ENCODE peak calls at places on chromosomes 5 and 9, in four cellular contexts. T is stomach, B is Calu3, O is fibroblast of villous mesenchyme. W is an unnamed sample.

GRCh38 chr9:118510711-118511110 is 806.5 kb downstream of the TLR4 start:
- DNase-seq in T (no peak), B (no peak), O (no peak), W (no peak)

GRCh38 chr5:10913846-10914245 is 152.8 kb upstream of the DAP start:
- DNase-seq in T (no peak), B (peak; percentile 35), O (peak; percentile 89), W (no peak)

GRCh38 chr9:16023466-16023865 is 470.6 kb downstream of the CCDC171 start:
- DNase-seq in T (no peak), B (no peak), O (no peak), W (no peak)

GRCh38 chr9:69009708-69010107 is 4.2 kb downstream of the PRKACG start:
- DNase-seq in T (no peak), B (no peak), O (no peak), W (no peak)

GRCh38 chr5:172454355-172455086 is at the start of gene SH3PXD2B:
- DNase-seq in T (peak; percentile 63), B (peak; percentile 85), O (peak; percentile 67), W (no peak)

GRCh38 chr5:24401767-24402166 is 243.0 kb downstream of the CDH10 start:
- DNase-seq in T (no peak), B (no peak), O (no peak), W (no peak)

GRCh38 chr5:117681431-117681830 is 1106.8 kb upstream of the SEMA6A start:
- DNase-seq in T (no peak), B (no peak), O (no peak), W (no peak)

GRCh38 chr9:134192311-134192950 is 28.1 kb upstream of the RNU6ATAC start:
- DNase-seq in T (no peak), B (no peak), O (no peak), W (no peak)

GRCh38 chr9:136991993-136992818 is at the start of gene PAXX:
- DNase-seq in T (peak; percentile 94), B (peak; percentile 93), O (peak; percentile 94), W (peak; percentile 97)

GRCh38 chr9:138065287-138065686 is 187.7 kb downstream of the CACNA1B start:
- DNase-seq in T (no peak), B (no peak), O (no peak), W (no peak)

GRCh38 chr9:7103382-7104170 is 345.8 kb downstream of the KDM4C start:
- DNase-seq in T (no peak), B (no peak), O (peak; percentile 59), W (no peak)

GRCh38 chr5:149053027-149053705 is 9.7 kb downstream of the SH3TC2 start:
- DNase-seq in T (no peak), B (no peak), O (no peak), W (no peak)

GRCh38 chr5:120507197-120507596 is 43.1 kb downstream of the PRR16 start:
- DNase-seq in T (no peak), B (no peak), O (no peak), W (no peak)

GRCh38 chr9:91746904-91747303 is 203.1 kb downstream of the ROR2 start:
- DNase-seq in T (no peak), B (no peak), O (peak; percentile 88), W (no peak)

GRCh38 chr9:94821098-94821930 is 94.8 kb downstream of the AOPEP start:
- DNase-seq in T (no peak), B (no peak), O (no peak), W (no peak)

GRCh38 chr9:125842215-125842614 is 95.0 kb downstream of the PBX3 start:
- DNase-seq in T (no peak), B (no peak), O (no peak), W (no peak)

GRCh38 chr9:115531410-115532130 is 413.6 kb upstream of the TNC start:
- DNase-seq in T (no peak), B (no peak), O (peak; percentile 45), W (no peak)

GRCh38 chr5:3323144-3323543 is 272.5 kb upstream of the IRX1 start:
- DNase-seq in T (no peak), B (no peak), O (no peak), W (no peak)

GRCh38 chr5:14665949-14666741 is 1.6 kb downstream of the OTULIN start:
- DNase-seq in T (no peak), B (peak; percentile 46), O (peak; percentile 44), W (no peak)

GRCh38 chr9:113695901-113696300 is 180.2 kb upstream of the ZNF618 start:
- DNase-seq in T (no peak), B (no peak), O (no peak), W (no peak)

GRCh38 chr5:61229416-61229815 is 67.1 kb upstream of the SMIM15 start:
- DNase-seq in T (no peak), B (no peak), O (no peak), W (no peak)

GRCh38 chr5:1010181-1010510 is 1.5 kb downstream of the NKD2 start:
- DNase-seq in T (no peak), B (no peak), O (peak; percentile 14), W (peak; percentile 74)
- TF ChIP-seq CTCF in T (no peak), B (no peak), O (peak; percentile 20), W (no peak)

GRCh38 chr9:83199240-83199639 is 136.3 kb upstream of the RASEF start:
- DNase-seq in T (peak; percentile 56), B (peak; percentile 37), O (peak; percentile 36), W (no peak)
- TF ChIP-seq CTCF in T (peak; percentile 51), B (no peak), O (peak; percentile 44), W (peak; percentile 44)

DNA sequence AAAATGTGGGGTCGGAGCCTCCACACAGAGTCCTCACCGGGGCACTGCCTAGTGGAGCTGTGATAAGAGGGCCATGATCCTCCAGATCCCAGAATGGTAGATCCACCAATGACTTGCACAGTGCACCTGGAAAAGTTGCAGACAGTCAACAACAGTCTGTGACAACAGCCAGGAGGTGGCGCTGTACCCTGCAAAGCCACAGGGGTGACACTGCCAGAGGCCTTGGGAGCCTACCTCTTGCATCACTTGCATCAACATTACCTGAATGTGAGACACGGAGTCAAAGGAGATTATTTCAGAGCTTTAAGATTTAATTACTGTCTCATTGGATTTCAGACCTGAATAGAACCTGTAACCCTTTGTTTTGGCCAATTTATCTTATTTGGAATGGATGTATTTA is 614.1 kb upstream of the CDH9 start:
- DNase-seq in T (no peak), B (no peak), O (no peak), W (no peak)
- TF ChIP-seq CTCF in T (no peak), B (no peak), O (no peak), W (no peak)

GRCh38 chr5:115838885-115839518 is 2.4 kb downstream of the ATG12 start:
- DNase-seq in T (no peak), B (no peak), O (peak; percentile 57), W (no peak)
- TF ChIP-seq CTCF in T (peak; percentile 36), B (peak; percentile 28), O (peak; percentile 53), W (peak; percentile 64)

GRCh38 chr5:7597058-7597457 is 201.1 kb downstream of the ADCY2 start:
- DNase-seq in T (peak; percentile 70), B (no peak), O (no peak), W (no peak)

GRCh38 chr5:7589800-7590199 is 193.9 kb downstream of the ADCY2 start:
- DNase-seq in T (no peak), B (no peak), O (no peak), W (no peak)

GRCh38 chr5:7592910-7593309 is 197.0 kb downstream of the ADCY2 start:
- DNase-seq in T (no peak), B (no peak), O (no peak), W (no peak)
- TF ChIP-seq CTCF in T (no peak), B (no peak), O (no peak), W (peak; percentile 19)

GRCh38 chr9:124357591-124358361 is 57.5 kb downstream of the PSMB7 start:
- DNase-seq in T (peak; percentile 8), B (no peak), O (no peak), W (no peak)

GRCh38 chr9:124359426-124359825 is 55.8 kb downstream of the PSMB7 start:
- DNase-seq in T (no peak), B (no peak), O (no peak), W (no peak)

GRCh38 chr9:124359841-124360240 is 55.4 kb downstream of the PSMB7 start:
- DNase-seq in T (no peak), B (no peak), O (no peak), W (no peak)

GRCh38 chr9:124358617-124359016 is 56.6 kb downstream of the PSMB7 start:
- DNase-seq in T (no peak), B (no peak), O (no peak), W (no peak)

DNA sequence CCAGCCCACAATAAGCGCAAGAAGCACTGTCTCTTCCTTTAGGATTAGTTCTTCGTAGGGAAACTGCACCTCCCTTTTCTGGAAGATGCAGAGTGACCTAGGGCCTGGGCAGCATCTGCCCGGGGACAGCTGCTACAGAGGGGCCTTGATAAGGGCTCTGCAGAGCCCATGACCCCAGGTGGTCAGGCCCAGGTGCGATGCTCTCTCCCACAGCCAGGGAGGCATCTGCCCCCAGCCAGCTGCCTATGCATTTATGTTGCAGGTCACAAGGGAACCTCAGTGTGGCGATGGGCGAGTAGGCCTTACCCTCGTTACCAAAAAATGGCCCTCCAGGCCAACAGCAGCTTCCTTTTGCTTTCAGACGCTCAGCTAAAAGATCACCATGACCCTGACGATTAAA is 55.0 kb downstream of the PSMB7 start:
- DNase-seq in T (no peak), B (no peak), O (no peak), W (no peak)
- TF ChIP-seq CTCF in T (no peak), B (no peak), O (no peak), W (no peak)

DNA sequence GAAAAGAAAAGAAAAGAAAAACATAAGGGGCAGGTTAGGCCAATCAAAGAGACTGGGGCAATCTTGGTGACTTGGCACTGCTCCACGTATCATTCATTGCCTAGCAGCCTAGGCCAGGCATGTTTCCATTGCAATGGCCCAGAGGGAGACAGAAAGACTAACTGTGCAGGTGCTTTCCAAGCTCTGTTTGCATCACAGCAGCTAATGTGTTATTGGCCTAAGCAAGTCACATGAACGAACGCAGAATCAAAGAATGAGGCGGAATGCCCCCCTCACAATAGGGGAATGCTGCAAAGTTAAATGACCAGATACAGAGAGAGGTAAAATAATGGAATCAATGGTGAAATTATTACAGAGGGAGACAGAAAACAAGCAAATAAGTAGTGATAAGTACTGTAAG is 11.1 kb upstream of the VPS13A start:
- DNase-seq in T (no peak), B (no peak), O (no peak), W (no peak)
- TF ChIP-seq CTCF in T (no peak), B (no peak), O (no peak), W (no peak)

DNA sequence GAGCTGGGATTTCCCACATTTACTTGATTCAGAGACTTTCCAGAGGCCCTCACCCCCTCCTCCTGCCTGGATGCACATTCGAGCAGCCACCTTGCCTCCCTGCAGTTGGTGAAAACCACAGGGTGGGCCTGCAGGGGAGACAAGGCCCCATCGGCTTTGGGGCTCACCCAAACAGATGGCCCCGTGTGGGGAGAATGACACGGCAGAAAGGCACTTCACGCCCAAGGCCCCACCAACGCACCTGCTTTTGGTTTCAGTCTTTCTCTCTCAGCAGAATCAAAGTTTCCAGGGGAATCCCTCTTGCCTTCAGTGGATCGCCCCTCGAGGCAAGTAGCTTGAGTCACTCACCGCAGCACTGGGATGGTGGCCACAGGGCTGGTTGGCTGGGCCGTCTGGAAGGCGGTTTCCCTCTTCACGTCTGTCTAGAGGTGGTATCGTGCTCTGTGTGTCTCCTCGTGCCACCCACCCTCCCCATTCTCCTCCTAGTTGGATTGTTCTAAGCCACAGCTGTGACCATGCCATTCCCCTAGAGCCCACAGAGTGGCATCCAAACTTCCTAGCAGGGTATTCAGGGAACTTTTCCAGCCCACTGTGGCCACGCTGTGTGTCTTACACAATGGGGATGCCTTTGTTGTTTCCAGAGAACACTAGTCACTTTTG is 31.8 kb downstream of the SEC61B start:
- DNase-seq in T (no peak), B (no peak), O (no peak), W (no peak)
- TF ChIP-seq CTCF in T (no peak), B (no peak), O (no peak), W (no peak)

GRCh38 chr5:143700994-143701393 is 111.0 kb upstream of the HMHB1 start:
- DNase-seq in T (no peak), B (no peak), O (no peak), W (no peak)
- TF ChIP-seq CTCF in T (no peak), B (no peak), O (no peak), W (peak; percentile 26)

GRCh38 chr5:136805466-136805865 is 440.1 kb upstream of the TRPC7 start:
- DNase-seq in T (no peak), B (no peak), O (no peak), W (no peak)
- TF ChIP-seq CTCF in T (no peak), B (no peak), O (peak; percentile 28), W (peak; percentile 17)

W was measured in osteocyte.